ENCODE peak calls at places on chromosomes 3 and 15, in ten cellular contexts. D is astrocyte of the cerebellum; M is activated T-cell treated with anti-CD3 and anti-CD28 coated beads, Interleukin-2, amount 50 U/mL, for 48 hours; O is AG08395; T is ecto neural progenitor cell; P is NCI-H2171; I is cerebellum; X is activated T-helper 1 cell treated with Interleukin-2 at 50 U/mL for 16 hours; E is T-helper 22 cell; H is coronary artery. U is an unnamed sample.
A peak's percentile ranks its signal among the peaks of the same experiment; 100 is the strongest.

GRCh38 chr3:196650740-196651311 is 11.3 kb downstream of the NRROS start:
- DNase-seq in T (no peak), I (no peak), M (no peak), E (no peak), D (peak; percentile 95), H (no peak), P (no peak), X (no peak), O (peak; percentile 99), U (peak; percentile 97)

GRCh38 chr3:172629470-172629869 is 81.4 kb downstream of the NCEH1 start:
- DNase-seq in E (no peak), T (no peak), X (no peak), O (peak; percentile 55), M (no peak), P (no peak), I (no peak), D (no peak), H (no peak), U (no peak)

GRCh38 chr15:75177360-75178071 is 24.2 kb upstream of the C15orf39 start:
- DNase-seq in E (no peak), I (no peak), X (no peak), P (peak; percentile 38), O (no peak), H (no peak), M (no peak), D (no peak), T (no peak), U (no peak)

GRCh38 chr3:123652346-123652984 is 67.6 kb upstream of the HACD2 start:
- DNase-seq in E (no peak), O (peak; percentile 86), T (peak; percentile 88), P (peak; percentile 60), D (no peak), M (peak; percentile 63), H (peak; percentile 88), I (peak; percentile 67), X (no peak), U (peak; percentile 56)

GRCh38 chr3:18007980-18008379 is 265.5 kb upstream of the TBC1D5 start:
- DNase-seq in I (no peak), P (no peak), H (no peak), M (no peak), X (no peak), D (peak; percentile 4), O (no peak), T (no peak), E (no peak), U (peak; percentile 17)

GRCh38 chr15:63628123-63628822 is 31.1 kb downstream of the FBXL22 start:
- DNase-seq in I (peak; percentile 76), P (no peak), H (no peak), D (no peak), T (no peak), E (no peak), M (no peak), X (no peak), O (no peak), U (no peak)

GRCh38 chr3:27713435-27713880 is 8.7 kb downstream of the EOMES start:
- DNase-seq in T (no peak), I (peak; percentile 48), P (no peak), D (no peak), H (no peak), E (no peak), O (no peak), M (peak; percentile 34), X (no peak), U (no peak)

GRCh38 chr3:48268936-48269551 is 28.1 kb downstream of the ZNF589 start:
- DNase-seq in O (no peak), T (no peak), E (no peak), I (no peak), X (no peak), D (no peak), H (no peak), P (no peak), M (peak; percentile 79), U (no peak)

GRCh38 chr15:29337156-29337959 is 67.7 kb upstream of the NSMCE3 start:
- DNase-seq in O (peak; percentile 27), I (no peak), E (no peak), X (no peak), T (no peak), P (no peak), H (no peak), M (no peak), D (peak; percentile 61), U (peak; percentile 82)

GRCh38 chr15:36468746-36469145 is 110.7 kb upstream of the CDIN1 start:
- DNase-seq in T (no peak), E (no peak), X (no peak), O (peak; percentile 84), P (peak; percentile 19), I (no peak), M (no peak), H (no peak), D (peak; percentile 95), U (peak; percentile 51)

GRCh38 chr15:81270188-81270587 is 53.8 kb downstream of the STARD5 start:
- DNase-seq in O (no peak), I (no peak), D (no peak), T (no peak), M (no peak), X (no peak), H (no peak), E (no peak), P (no peak), U (no peak)

GRCh38 chr15:32763295-32763694 is 45.5 kb downstream of the GREM1 start:
- DNase-seq in H (no peak), T (no peak), M (no peak), X (no peak), P (no peak), E (no peak), O (no peak), D (no peak), I (no peak), U (no peak)

GRCh38 chr3:48929358-48930035 is 10.9 kb downstream of the ARIH2 start:
- DNase-seq in X (no peak), E (no peak), I (no peak), D (no peak), T (no peak), H (no peak), O (no peak), P (no peak), M (no peak), U (no peak)

GRCh38 chr3:71548995-71549394 is 34.5 kb downstream of the FOXP1 start:
- DNase-seq in H (no peak), X (no peak), O (no peak), T (no peak), M (no peak), E (no peak), I (no peak), P (no peak), D (no peak), U (no peak)

GRCh38 chr3:130480736-130481135 is 36.2 kb upstream of the COL6A6 start:
- DNase-seq in E (no peak), P (no peak), O (peak; percentile 79), X (no peak), M (no peak), D (peak; percentile 55), I (no peak), H (no peak), T (peak; percentile 53), U (peak; percentile 33)

GRCh38 chr15:67100808-67101581 is 35.6 kb downstream of the SMAD3 start:
- DNase-seq in I (no peak), D (no peak), T (no peak), O (no peak), X (no peak), P (no peak), H (no peak), E (no peak), M (peak; percentile 78), U (no peak)

GRCh38 chr15:48177383-48177874 is 666 bp downstream of the MYEF2 start:
- DNase-seq in D (peak; percentile 39), H (no peak), T (no peak), E (no peak), X (no peak), M (no peak), P (peak; percentile 27), I (peak; percentile 46), O (peak; percentile 40), U (peak; percentile 32)

GRCh38 chr15:62566248-62566647 is 401.2 kb upstream of the C2CD4B start:
- DNase-seq in E (no peak), T (no peak), P (no peak), O (peak; percentile 21), H (no peak), I (no peak), M (no peak), X (no peak), D (no peak), U (no peak)

GRCh38 chr3:112646623-112647022 is 5.7 kb upstream of the CCDC80 start:
- DNase-seq in P (no peak), M (no peak), E (no peak), H (no peak), D (no peak), X (no peak), I (no peak), T (no peak), O (no peak), U (no peak)

GRCh38 chr3:135490219-135490618 is 475.3 kb upstream of the PPP2R3A start:
- DNase-seq in H (no peak), P (no peak), I (no peak), M (no peak), E (no peak), T (no peak), O (no peak), D (no peak), X (no peak), U (no peak)

GRCh38 chr3:12143949-12144504 is 14.7 kb downstream of the TIMP4 start:
- DNase-seq in D (no peak), T (no peak), H (peak; percentile 98), I (peak; percentile 80), X (no peak), M (no peak), E (no peak), P (no peak), O (peak; percentile 15), U (peak; percentile 43)

GRCh38 chr3:147257972-147258371 is 148.4 kb downstream of the ZIC4 start:
- DNase-seq in I (no peak), O (no peak), E (no peak), H (no peak), X (no peak), T (no peak), M (no peak), D (no peak), P (no peak), U (no peak)

GRCh38 chr15:36029606-36030005 is 483.6 kb upstream of the DPH6 start:
- DNase-seq in T (no peak), D (peak; percentile 43), M (no peak), E (no peak), O (peak; percentile 49), P (no peak), H (no peak), X (no peak), I (no peak), U (peak; percentile 18)

GRCh38 chr3:129439381-129439816 is 349 bp downstream of the MBD4 start:
- DNase-seq in I (no peak), O (no peak), H (no peak), P (peak; percentile 25), M (no peak), D (no peak), T (no peak), E (peak; percentile 28), X (peak; percentile 20), U (no peak)

GRCh38 chr3:51984269-51984647 is 923 bp downstream of the ACY1 start:
- DNase-seq in I (no peak), E (no peak), T (no peak), H (no peak), O (no peak), X (no peak), M (no peak), D (no peak), P (no peak), U (no peak)

GRCh38 chr3:32105291-32106131 is 909 bp upstream of the GPD1L start:
- DNase-seq in P (no peak), T (no peak), O (no peak), E (no peak), I (no peak), H (no peak), X (no peak), M (no peak), D (no peak), U (no peak)

GRCh38 chr3:100982710-100983109 is 10.5 kb downstream of the ABI3BP start:
- DNase-seq in O (peak; percentile 54), D (peak; percentile 62), P (no peak), H (peak; percentile 81), E (no peak), T (no peak), M (no peak), X (no peak), I (no peak), U (peak; percentile 57)

GRCh38 chr3:73621388-73621787 is 3.4 kb downstream of the PDZRN3 start:
- DNase-seq in P (no peak), E (no peak), I (no peak), D (no peak), T (no peak), X (no peak), H (no peak), M (no peak), O (no peak), U (no peak)

U was measured in stromal cell of bone marrow.